ENCODE peak calls at places on chromosome 6, in seven cellular contexts. One of them, this sample, is unnamed.

GRCh38 chr6:139855741-139856206 is 481.3 kb upstream of the CITED2 start:
- DNase-seq in stimulated activated CD8-positive, alpha-beta memory T cell treated with anti-CD3 and anti-CD28 coated beads, Interleukin-15, amount 100 ng/mL, for 1 hour: no peak
- DNase-seq in IMR-90: peak
- DNase-seq in astrocyte of the hippocampus: peak
- DNase-seq in colonic mucosa: no peak
- DNase-seq in amniotic stem cell: no peak
- DNase-seq in endothelial cell: no peak
- DNase-seq in this sample: no peak

GRCh38 chr6:160073272-160073671 is 48.3 kb upstream of the SLC22A1 start:
- DNase-seq in stimulated activated CD8-positive, alpha-beta memory T cell treated with anti-CD3 and anti-CD28 coated beads, Interleukin-15, amount 100 ng/mL, for 1 hour: no peak
- DNase-seq in IMR-90: no peak
- DNase-seq in astrocyte of the hippocampus: no peak
- DNase-seq in colonic mucosa: no peak
- DNase-seq in amniotic stem cell: no peak
- DNase-seq in endothelial cell: no peak
- DNase-seq in this sample: no peak

GRCh38 chr6:128275681-128276080 is 244.7 kb downstream of the PTPRK start:
- DNase-seq in stimulated activated CD8-positive, alpha-beta memory T cell treated with anti-CD3 and anti-CD28 coated beads, Interleukin-15, amount 100 ng/mL, for 1 hour: no peak
- DNase-seq in IMR-90: no peak
- DNase-seq in astrocyte of the hippocampus: no peak
- DNase-seq in colonic mucosa: no peak
- DNase-seq in amniotic stem cell: no peak
- DNase-seq in endothelial cell: no peak
- DNase-seq in this sample: no peak

GRCh38 chr6:98839788-98840361 is 5.5 kb downstream of the POU3F2 start:
- DNase-seq in stimulated activated CD8-positive, alpha-beta memory T cell treated with anti-CD3 and anti-CD28 coated beads, Interleukin-15, amount 100 ng/mL, for 1 hour: no peak
- DNase-seq in IMR-90: peak
- DNase-seq in astrocyte of the hippocampus: peak
- DNase-seq in colonic mucosa: no peak
- DNase-seq in amniotic stem cell: no peak
- DNase-seq in endothelial cell: peak
- DNase-seq in this sample: no peak

GRCh38 chr6:107443904-107444267 is 15.5 kb downstream of the PDSS2 start:
- DNase-seq in stimulated activated CD8-positive, alpha-beta memory T cell treated with anti-CD3 and anti-CD28 coated beads, Interleukin-15, amount 100 ng/mL, for 1 hour: no peak
- DNase-seq in IMR-90: no peak
- DNase-seq in astrocyte of the hippocampus: no peak
- DNase-seq in colonic mucosa: no peak
- DNase-seq in amniotic stem cell: no peak
- DNase-seq in endothelial cell: no peak
- DNase-seq in this sample: no peak

GRCh38 chr6:27865952-27866369 is 46.2 kb downstream of the OR2B2 start:
- DNase-seq in stimulated activated CD8-positive, alpha-beta memory T cell treated with anti-CD3 and anti-CD28 coated beads, Interleukin-15, amount 100 ng/mL, for 1 hour: no peak
- DNase-seq in IMR-90: no peak
- DNase-seq in astrocyte of the hippocampus: no peak
- DNase-seq in colonic mucosa: peak
- DNase-seq in amniotic stem cell: no peak
- DNase-seq in endothelial cell: peak
- DNase-seq in this sample: no peak

GRCh38 chr6:156557269-156557885 is 219.8 kb upstream of the ARID1B start:
- DNase-seq in stimulated activated CD8-positive, alpha-beta memory T cell treated with anti-CD3 and anti-CD28 coated beads, Interleukin-15, amount 100 ng/mL, for 1 hour: no peak
- DNase-seq in IMR-90: peak
- DNase-seq in astrocyte of the hippocampus: peak
- DNase-seq in colonic mucosa: no peak
- DNase-seq in amniotic stem cell: no peak
- DNase-seq in endothelial cell: no peak
- DNase-seq in this sample: no peak

GRCh38 chr6:137351890-137352289 is 132.7 kb upstream of the IFNGR1 start:
- DNase-seq in stimulated activated CD8-positive, alpha-beta memory T cell treated with anti-CD3 and anti-CD28 coated beads, Interleukin-15, amount 100 ng/mL, for 1 hour: no peak
- DNase-seq in IMR-90: peak
- DNase-seq in astrocyte of the hippocampus: no peak
- DNase-seq in colonic mucosa: no peak
- DNase-seq in amniotic stem cell: no peak
- DNase-seq in endothelial cell: no peak
- DNase-seq in this sample: no peak

GRCh38 chr6:20793174-20793573 is 258.9 kb downstream of the CDKAL1 start:
- DNase-seq in stimulated activated CD8-positive, alpha-beta memory T cell treated with anti-CD3 and anti-CD28 coated beads, Interleukin-15, amount 100 ng/mL, for 1 hour: no peak
- DNase-seq in IMR-90: no peak
- DNase-seq in astrocyte of the hippocampus: no peak
- DNase-seq in colonic mucosa: no peak
- DNase-seq in amniotic stem cell: no peak
- DNase-seq in endothelial cell: no peak
- DNase-seq in this sample: no peak

GRCh38 chr6:3427740-3428085 is 29.1 kb downstream of the SLC22A23 start:
- DNase-seq in stimulated activated CD8-positive, alpha-beta memory T cell treated with anti-CD3 and anti-CD28 coated beads, Interleukin-15, amount 100 ng/mL, for 1 hour: no peak
- DNase-seq in IMR-90: no peak
- DNase-seq in astrocyte of the hippocampus: peak
- DNase-seq in colonic mucosa: peak
- DNase-seq in amniotic stem cell: no peak
- DNase-seq in endothelial cell: no peak
- DNase-seq in this sample: no peak

GRCh38 chr6:145815875-145816274 is 1.3 kb upstream of the FBXO30 start:
- DNase-seq in stimulated activated CD8-positive, alpha-beta memory T cell treated with anti-CD3 and anti-CD28 coated beads, Interleukin-15, amount 100 ng/mL, for 1 hour: no peak
- DNase-seq in IMR-90: peak
- DNase-seq in astrocyte of the hippocampus: no peak
- DNase-seq in colonic mucosa: peak
- DNase-seq in amniotic stem cell: no peak
- DNase-seq in endothelial cell: no peak
- DNase-seq in this sample: no peak

GRCh38 chr6:166660157-166660686 is 33.2 kb upstream of the RPS6KA2 start:
- DNase-seq in stimulated activated CD8-positive, alpha-beta memory T cell treated with anti-CD3 and anti-CD28 coated beads, Interleukin-15, amount 100 ng/mL, for 1 hour: no peak
- DNase-seq in IMR-90: no peak
- DNase-seq in astrocyte of the hippocampus: no peak
- DNase-seq in colonic mucosa: no peak
- DNase-seq in amniotic stem cell: no peak
- DNase-seq in endothelial cell: no peak
- DNase-seq in this sample: no peak

GRCh38 chr6:118697554-118697953 is 46.2 kb upstream of the CEP85L start:
- DNase-seq in stimulated activated CD8-positive, alpha-beta memory T cell treated with anti-CD3 and anti-CD28 coated beads, Interleukin-15, amount 100 ng/mL, for 1 hour: no peak
- DNase-seq in IMR-90: no peak
- DNase-seq in astrocyte of the hippocampus: no peak
- DNase-seq in colonic mucosa: no peak
- DNase-seq in amniotic stem cell: no peak
- DNase-seq in endothelial cell: no peak
- DNase-seq in this sample: no peak

GRCh38 chr6:152697634-152698033 is at the start of gene MYCT1:
- DNase-seq in stimulated activated CD8-positive, alpha-beta memory T cell treated with anti-CD3 and anti-CD28 coated beads, Interleukin-15, amount 100 ng/mL, for 1 hour: no peak
- DNase-seq in IMR-90: peak
- DNase-seq in astrocyte of the hippocampus: no peak
- DNase-seq in colonic mucosa: no peak
- DNase-seq in amniotic stem cell: no peak
- DNase-seq in endothelial cell: peak
- DNase-seq in this sample: no peak

GRCh38 chr6:98498891-98499290 is 335.5 kb upstream of the POU3F2 start:
- DNase-seq in stimulated activated CD8-positive, alpha-beta memory T cell treated with anti-CD3 and anti-CD28 coated beads, Interleukin-15, amount 100 ng/mL, for 1 hour: no peak
- DNase-seq in IMR-90: no peak
- DNase-seq in astrocyte of the hippocampus: peak
- DNase-seq in colonic mucosa: no peak
- DNase-seq in amniotic stem cell: no peak
- DNase-seq in endothelial cell: no peak
- DNase-seq in this sample: no peak

GRCh38 chr6:37389857-37390256 is 36.1 kb downstream of the RNF8 start:
- DNase-seq in stimulated activated CD8-positive, alpha-beta memory T cell treated with anti-CD3 and anti-CD28 coated beads, Interleukin-15, amount 100 ng/mL, for 1 hour: no peak
- DNase-seq in IMR-90: no peak
- DNase-seq in astrocyte of the hippocampus: no peak
- DNase-seq in colonic mucosa: no peak
- DNase-seq in amniotic stem cell: no peak
- DNase-seq in endothelial cell: no peak
- DNase-seq in this sample: no peak

GRCh38 chr6:30685977-30686907 is at the start of gene PPP1R18:
- DNase-seq in stimulated activated CD8-positive, alpha-beta memory T cell treated with anti-CD3 and anti-CD28 coated beads, Interleukin-15, amount 100 ng/mL, for 1 hour: peak
- DNase-seq in IMR-90: peak
- DNase-seq in astrocyte of the hippocampus: peak
- DNase-seq in colonic mucosa: peak
- DNase-seq in amniotic stem cell: no peak
- DNase-seq in endothelial cell: peak
- DNase-seq in this sample: no peak

GRCh38 chr6:90413396-90413795 is 116.8 kb upstream of the BACH2 start:
- DNase-seq in stimulated activated CD8-positive, alpha-beta memory T cell treated with anti-CD3 and anti-CD28 coated beads, Interleukin-15, amount 100 ng/mL, for 1 hour: no peak
- DNase-seq in IMR-90: no peak
- DNase-seq in astrocyte of the hippocampus: no peak
- DNase-seq in colonic mucosa: no peak
- DNase-seq in amniotic stem cell: no peak
- DNase-seq in endothelial cell: no peak
- DNase-seq in this sample: no peak

GRCh38 chr6:31970604-31971271 is 1.2 kb downstream of the DXO start:
- DNase-seq in stimulated activated CD8-positive, alpha-beta memory T cell treated with anti-CD3 and anti-CD28 coated beads, Interleukin-15, amount 100 ng/mL, for 1 hour: no peak
- DNase-seq in IMR-90: no peak
- DNase-seq in astrocyte of the hippocampus: no peak
- DNase-seq in colonic mucosa: no peak
- DNase-seq in amniotic stem cell: no peak
- DNase-seq in endothelial cell: no peak
- DNase-seq in this sample: no peak

GRCh38 chr6:104955491-104955890 is 1.4 kb upstream of the LIN28B start:
- DNase-seq in stimulated activated CD8-positive, alpha-beta memory T cell treated with anti-CD3 and anti-CD28 coated beads, Interleukin-15, amount 100 ng/mL, for 1 hour: no peak
- DNase-seq in IMR-90: no peak
- DNase-seq in astrocyte of the hippocampus: no peak
- DNase-seq in colonic mucosa: no peak
- DNase-seq in amniotic stem cell: no peak
- DNase-seq in endothelial cell: peak
- DNase-seq in this sample: no peak

GRCh38 chr6:81797594-81797993 is 45.1 kb upstream of the TENT5A start:
- DNase-seq in stimulated activated CD8-positive, alpha-beta memory T cell treated with anti-CD3 and anti-CD28 coated beads, Interleukin-15, amount 100 ng/mL, for 1 hour: no peak
- DNase-seq in IMR-90: no peak
- DNase-seq in astrocyte of the hippocampus: no peak
- DNase-seq in colonic mucosa: no peak
- DNase-seq in amniotic stem cell: no peak
- DNase-seq in endothelial cell: no peak
- DNase-seq in this sample: no peak

GRCh38 chr6:7107578-7108195 is at the start of gene RREB1:
- DNase-seq in stimulated activated CD8-positive, alpha-beta memory T cell treated with anti-CD3 and anti-CD28 coated beads, Interleukin-15, amount 100 ng/mL, for 1 hour: no peak
- DNase-seq in IMR-90: peak
- DNase-seq in astrocyte of the hippocampus: peak
- DNase-seq in colonic mucosa: peak
- DNase-seq in amniotic stem cell: peak
- DNase-seq in endothelial cell: peak
- DNase-seq in this sample: no peak

GRCh38 chr6:167840526-167841179 is 13.9 kb downstream of the AFDN start:
- DNase-seq in stimulated activated CD8-positive, alpha-beta memory T cell treated with anti-CD3 and anti-CD28 coated beads, Interleukin-15, amount 100 ng/mL, for 1 hour: no peak
- DNase-seq in IMR-90: no peak
- DNase-seq in astrocyte of the hippocampus: no peak
- DNase-seq in colonic mucosa: no peak
- DNase-seq in amniotic stem cell: no peak
- DNase-seq in endothelial cell: no peak
- DNase-seq in this sample: no peak

GRCh38 chr6:89242574-89243330 is 25.6 kb upstream of the GABRR1 start:
- DNase-seq in stimulated activated CD8-positive, alpha-beta memory T cell treated with anti-CD3 and anti-CD28 coated beads, Interleukin-15, amount 100 ng/mL, for 1 hour: no peak
- DNase-seq in IMR-90: peak
- DNase-seq in astrocyte of the hippocampus: peak
- DNase-seq in colonic mucosa: no peak
- DNase-seq in amniotic stem cell: peak
- DNase-seq in endothelial cell: no peak
- DNase-seq in this sample: peak

GRCh38 chr6:88445188-88445958 is 279.2 kb upstream of the CNR1 start:
- DNase-seq in stimulated activated CD8-positive, alpha-beta memory T cell treated with anti-CD3 and anti-CD28 coated beads, Interleukin-15, amount 100 ng/mL, for 1 hour: no peak
- DNase-seq in IMR-90: no peak
- DNase-seq in astrocyte of the hippocampus: no peak
- DNase-seq in colonic mucosa: no peak
- DNase-seq in amniotic stem cell: no peak
- DNase-seq in endothelial cell: no peak
- DNase-seq in this sample: no peak

GRCh38 chr6:137222376-137222775 is 3.2 kb upstream of the IFNGR1 start:
- DNase-seq in stimulated activated CD8-positive, alpha-beta memory T cell treated with anti-CD3 and anti-CD28 coated beads, Interleukin-15, amount 100 ng/mL, for 1 hour: no peak
- DNase-seq in IMR-90: no peak
- DNase-seq in astrocyte of the hippocampus: no peak
- DNase-seq in colonic mucosa: no peak
- DNase-seq in amniotic stem cell: no peak
- DNase-seq in endothelial cell: no peak
- DNase-seq in this sample: no peak

GRCh38 chr6:112780498-112781096 is 433.5 kb downstream of the RFPL4B start:
- DNase-seq in stimulated activated CD8-positive, alpha-beta memory T cell treated with anti-CD3 and anti-CD28 coated beads, Interleukin-15, amount 100 ng/mL, for 1 hour: no peak
- DNase-seq in IMR-90: peak
- DNase-seq in astrocyte of the hippocampus: peak
- DNase-seq in colonic mucosa: peak
- DNase-seq in amniotic stem cell: peak
- DNase-seq in endothelial cell: peak
- DNase-seq in this sample: peak

GRCh38 chr6:46876126-46876525 is 45.6 kb downstream of the ADGRF5 start:
- DNase-seq in stimulated activated CD8-positive, alpha-beta memory T cell treated with anti-CD3 and anti-CD28 coated beads, Interleukin-15, amount 100 ng/mL, for 1 hour: no peak
- DNase-seq in IMR-90: no peak
- DNase-seq in astrocyte of the hippocampus: peak
- DNase-seq in colonic mucosa: peak
- DNase-seq in amniotic stem cell: no peak
- DNase-seq in endothelial cell: peak
- DNase-seq in this sample: no peak

GRCh38 chr6:170114187-170114945 is 176.5 kb downstream of the DLL1 start:
- DNase-seq in stimulated activated CD8-positive, alpha-beta memory T cell treated with anti-CD3 and anti-CD28 coated beads, Interleukin-15, amount 100 ng/mL, for 1 hour: no peak
- DNase-seq in IMR-90: no peak
- DNase-seq in astrocyte of the hippocampus: no peak
- DNase-seq in colonic mucosa: no peak
- DNase-seq in amniotic stem cell: no peak
- DNase-seq in endothelial cell: no peak
- DNase-seq in this sample: no peak

GRCh38 chr6:106658469-106658868 is 29.1 kb downstream of the QRSL1 start:
- DNase-seq in stimulated activated CD8-positive, alpha-beta memory T cell treated with anti-CD3 and anti-CD28 coated beads, Interleukin-15, amount 100 ng/mL, for 1 hour: no peak
- DNase-seq in IMR-90: peak
- DNase-seq in astrocyte of the hippocampus: peak
- DNase-seq in colonic mucosa: no peak
- DNase-seq in amniotic stem cell: no peak
- DNase-seq in endothelial cell: no peak
- DNase-seq in this sample: no peak

GRCh38 chr6:17656644-17657043 is 50.1 kb downstream of the NUP153 start:
- DNase-seq in stimulated activated CD8-positive, alpha-beta memory T cell treated with anti-CD3 and anti-CD28 coated beads, Interleukin-15, amount 100 ng/mL, for 1 hour: no peak
- DNase-seq in IMR-90: peak
- DNase-seq in astrocyte of the hippocampus: no peak
- DNase-seq in colonic mucosa: no peak
- DNase-seq in amniotic stem cell: no peak
- DNase-seq in endothelial cell: no peak
- DNase-seq in this sample: no peak

GRCh38 chr6:140225587-140226438 is 851.4 kb upstream of the CITED2 start:
- DNase-seq in stimulated activated CD8-positive, alpha-beta memory T cell treated with anti-CD3 and anti-CD28 coated beads, Interleukin-15, amount 100 ng/mL, for 1 hour: no peak
- DNase-seq in IMR-90: peak
- DNase-seq in astrocyte of the hippocampus: peak
- DNase-seq in colonic mucosa: no peak
- DNase-seq in amniotic stem cell: no peak
- DNase-seq in endothelial cell: no peak
- DNase-seq in this sample: no peak

GRCh38 chr6:56999049-56999448 is 44.1 kb downstream of the BEND6 start:
- DNase-seq in stimulated activated CD8-positive, alpha-beta memory T cell treated with anti-CD3 and anti-CD28 coated beads, Interleukin-15, amount 100 ng/mL, for 1 hour: no peak
- DNase-seq in IMR-90: no peak
- DNase-seq in astrocyte of the hippocampus: no peak
- DNase-seq in colonic mucosa: no peak
- DNase-seq in amniotic stem cell: no peak
- DNase-seq in endothelial cell: no peak
- DNase-seq in this sample: no peak

GRCh38 chr6:62013719-62014118 is 272.3 kb downstream of the KHDRBS2 start:
- DNase-seq in stimulated activated CD8-positive, alpha-beta memory T cell treated with anti-CD3 and anti-CD28 coated beads, Interleukin-15, amount 100 ng/mL, for 1 hour: no peak
- DNase-seq in IMR-90: no peak
- DNase-seq in astrocyte of the hippocampus: no peak
- DNase-seq in colonic mucosa: no peak
- DNase-seq in amniotic stem cell: no peak
- DNase-seq in endothelial cell: no peak
- DNase-seq in this sample: no peak

GRCh38 chr6:163707385-163708355 is 293.2 kb downstream of the QKI start:
- DNase-seq in stimulated activated CD8-positive, alpha-beta memory T cell treated with anti-CD3 and anti-CD28 coated beads, Interleukin-15, amount 100 ng/mL, for 1 hour: no peak
- DNase-seq in IMR-90: no peak
- DNase-seq in astrocyte of the hippocampus: peak
- DNase-seq in colonic mucosa: no peak
- DNase-seq in amniotic stem cell: no peak
- DNase-seq in endothelial cell: no peak
- DNase-seq in this sample: no peak